ENCODE peak calls at places on chromosomes 16 and 17, in six cellular contexts. K, S, A, P, H and J are unnamed samples.

GRCh38 chr16:24123275-24123674 is 132.9 kb upstream of the CACNG3 start:
- DNase-seq in K (no peak), S (no peak), A (no peak), P (no peak), H (no peak), J (no peak)

GRCh38 chr17:3982541-3983017 is 18.3 kb upstream of the ATP2A3 start:
- DNase-seq in K (no peak), S (no peak), A (no peak), P (no peak), H (no peak), J (no peak)

GRCh38 chr16:69073181-69073669 is 32.2 kb upstream of the HAS3 start:
- DNase-seq in K (no peak), S (peak; percentile 47), A (no peak), P (no peak), H (no peak), J (no peak)

GRCh38 chr17:83056583-83057396 is 22.6 kb upstream of the METRNL start:
- DNase-seq in K (no peak), S (no peak), A (no peak), P (no peak), H (no peak), J (no peak)

GRCh38 chr16:75096730-75097129 is 19.9 kb downstream of the LDHD start:
- DNase-seq in K (no peak), S (no peak), A (no peak), P (no peak), H (no peak), J (no peak)

GRCh38 chr17:37770631-37771518 is 26.0 kb upstream of the HNF1B start:
- DNase-seq in K (peak; percentile 41), S (peak; percentile 62), A (peak; percentile 70), P (no peak), H (peak; percentile 48), J (peak; percentile 33)

GRCh38 chr17:74206332-74206818 is 2.9 kb downstream of the RPL38 start:
- DNase-seq in K (no peak), S (no peak), A (no peak), P (no peak), H (no peak), J (no peak)

GRCh38 chr16:89549007-89549700 is 11.3 kb upstream of the RPL13 start:
- DNase-seq in K (no peak), S (no peak), A (peak; percentile 12), P (no peak), H (no peak), J (no peak)

GRCh38 chr16:82694239-82694874 is 67.6 kb downstream of the CDH13 start:
- DNase-seq in K (no peak), S (peak; percentile 42), A (no peak), P (no peak), H (no peak), J (no peak)

GRCh38 chr16:90018297-90019200 is 707 bp downstream of the DBNDD1 start:
- DNase-seq in K (no peak), S (no peak), A (no peak), P (no peak), H (peak; percentile 23), J (peak; percentile 33)

GRCh38 chr17:41428591-41429326 is 4.4 kb upstream of the KRT37 start:
- DNase-seq in K (no peak), S (peak; percentile 38), A (no peak), P (no peak), H (no peak), J (no peak)